ENCODE peak calls at places on chromosomes 3 and 15, in four cellular contexts. One of them, this sample, is unnamed.

GRCh38 chr3:59692117-59692516 is 642.3 kb upstream of the CFAP20DC start:
- DNase-seq in K562: no peak
- DNase-seq in HepG2: no peak
- DNase-seq in WTC11: no peak
- DNase-seq in this sample: no peak

GRCh38 chr15:69908518-69909420 is 188.9 kb downstream of the TLE3 start:
- DNase-seq in K562: no peak
- DNase-seq in HepG2: no peak
- DNase-seq in WTC11: no peak
- DNase-seq in this sample: no peak

GRCh38 chr15:89179966-89180875 is 41.2 kb downstream of the RLBP1 start:
- DNase-seq in K562: no peak
- DNase-seq in HepG2: no peak
- DNase-seq in WTC11: no peak
- DNase-seq in this sample: no peak

GRCh38 chr15:95019907-95020306 is 788.5 kb downstream of the MCTP2 start:
- DNase-seq in K562: no peak
- DNase-seq in HepG2: no peak
- DNase-seq in WTC11: no peak
- DNase-seq in this sample: no peak

GRCh38 chr3:72288955-72289707 is 504.2 kb upstream of the PROK2 start:
- DNase-seq in K562: peak; percentile 28
- DNase-seq in HepG2: no peak
- DNase-seq in WTC11: no peak
- DNase-seq in this sample: no peak

GRCh38 chr3:1082024-1082633 is 10.7 kb upstream of the CNTN6 start:
- DNase-seq in K562: peak; percentile 14
- DNase-seq in HepG2: peak; percentile 1
- DNase-seq in WTC11: no peak
- DNase-seq in this sample: peak; percentile 14

GRCh38 chr3:52032702-52033408 is 23.5 kb downstream of the DUSP7 start:
- DNase-seq in K562: no peak
- DNase-seq in HepG2: no peak
- DNase-seq in WTC11: no peak
- DNase-seq in this sample: no peak

GRCh38 chr15:32824777-32825176 is 107.0 kb downstream of the GREM1 start:
- DNase-seq in K562: no peak
- DNase-seq in HepG2: peak; percentile 28
- DNase-seq in WTC11: no peak
- DNase-seq in this sample: no peak

DNA sequence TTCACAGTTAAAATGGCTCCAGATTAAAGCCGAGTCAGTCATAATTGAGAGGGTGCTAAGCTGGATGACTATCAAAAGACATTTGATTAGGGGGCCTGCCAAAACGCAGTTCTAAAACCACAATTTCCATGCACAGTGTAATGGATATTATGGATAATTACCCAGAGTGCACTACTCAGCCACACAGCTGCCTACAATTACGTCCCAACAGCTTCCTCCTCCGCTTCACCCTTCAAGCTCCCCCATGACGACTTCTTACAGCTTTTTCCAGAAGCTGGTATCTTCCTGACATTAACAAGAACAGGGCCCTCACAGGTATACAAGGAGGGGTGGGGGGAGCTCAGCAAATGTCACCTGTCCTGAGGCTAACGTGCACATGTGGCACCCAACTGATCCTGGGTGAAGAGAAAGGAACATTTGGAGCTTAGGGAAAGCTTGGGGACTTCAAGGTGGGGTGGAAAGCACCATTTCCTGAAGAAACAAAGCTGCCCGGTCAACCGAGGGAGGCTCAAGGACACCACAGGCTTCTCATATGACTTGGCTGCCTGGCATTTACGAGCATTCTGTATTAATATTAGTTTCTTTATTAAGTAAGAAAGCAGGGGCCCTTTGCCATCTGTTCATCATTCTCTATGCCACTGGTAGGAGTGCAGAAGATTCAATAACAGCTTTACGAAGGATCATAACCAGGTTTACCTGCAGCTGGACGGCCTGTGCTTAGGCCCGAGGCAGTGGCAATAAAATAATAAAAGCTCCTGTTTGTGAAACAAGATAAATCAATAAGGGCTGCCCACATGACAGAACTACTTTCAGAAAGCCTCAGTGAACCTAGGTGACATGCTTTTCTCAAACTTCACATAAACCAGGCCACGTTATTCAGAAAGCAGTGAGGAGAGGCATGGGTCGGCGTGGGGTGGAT is 54.1 kb downstream of the ETV5 start:
- DNase-seq in K562: no peak
- DNase-seq in HepG2: no peak
- DNase-seq in WTC11: no peak
- DNase-seq in this sample: no peak
- TF ChIP-seq SP1 in K562: no peak
- TF ChIP-seq SP1 in HepG2: no peak
- TF ChIP-seq SP1 in WTC11: no peak
- TF ChIP-seq SP1 in this sample: no peak

DNA sequence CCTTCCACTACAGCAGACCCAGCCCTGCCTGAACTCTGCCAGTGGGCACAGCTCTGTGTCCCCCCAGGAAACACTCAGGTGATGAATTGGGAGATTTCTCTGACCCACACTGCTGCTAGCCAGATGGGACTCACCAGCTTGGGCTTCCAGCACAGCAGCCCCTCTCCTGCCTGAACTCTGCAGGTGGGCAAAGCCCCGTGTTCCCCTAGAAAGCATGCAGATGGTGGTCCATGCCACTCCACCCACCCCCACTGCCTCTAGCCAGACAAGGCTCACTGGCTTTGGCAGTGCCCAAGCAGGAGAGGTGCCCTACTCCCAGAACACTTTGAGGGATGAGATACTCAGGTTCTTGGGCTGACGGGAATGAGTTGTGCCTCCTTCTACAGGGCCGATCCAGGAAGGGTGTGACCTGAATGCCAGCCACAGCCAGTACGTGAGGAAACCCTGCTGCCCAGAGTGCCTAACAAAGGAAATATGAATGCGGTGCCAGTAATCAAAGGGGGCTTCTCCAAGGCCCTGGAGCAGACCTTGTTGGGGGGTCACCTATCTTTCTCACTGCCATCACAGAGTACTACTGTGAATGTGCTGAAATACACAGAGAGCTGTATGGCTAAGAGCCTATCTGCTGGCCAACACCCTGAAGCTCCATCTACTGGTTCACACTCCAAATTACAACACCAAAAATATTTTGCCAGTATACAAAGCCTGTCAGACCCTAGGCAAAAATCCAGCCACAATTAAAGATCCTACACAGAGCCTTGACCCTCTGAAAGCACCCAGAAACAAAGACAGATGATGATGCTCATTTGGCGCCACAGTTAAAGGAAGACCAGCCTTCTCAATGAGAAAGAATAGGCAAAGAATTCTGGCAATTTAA is 61.9 kb downstream of the BTLA start:
- DNase-seq in K562: no peak
- DNase-seq in HepG2: peak; percentile 9
- DNase-seq in WTC11: no peak
- DNase-seq in this sample: peak; percentile 18
- TF ChIP-seq ELF4 in K562: no peak
- TF ChIP-seq ELF4 in HepG2: no peak
- TF ChIP-seq ELF4 in WTC11: no peak
- TF ChIP-seq ELF4 in this sample: no peak

GRCh38 chr15:101108458-101108775 is 143.4 kb downstream of the CHSY1 start:
- DNase-seq in K562: no peak
- DNase-seq in HepG2: no peak
- DNase-seq in WTC11: no peak
- DNase-seq in this sample: no peak
- TF ChIP-seq SP1 in K562: no peak
- TF ChIP-seq SP1 in HepG2: no peak
- TF ChIP-seq SP1 in WTC11: no peak
- TF ChIP-seq SP1 in this sample: no peak

GRCh38 chr3:148878073-148878472 is 13.0 kb downstream of the CPA3 start:
- DNase-seq in K562: no peak
- DNase-seq in HepG2: no peak
- DNase-seq in WTC11: no peak
- DNase-seq in this sample: no peak

GRCh38 chr3:148873928-148874326 is 8.8 kb downstream of the CPA3 start:
- DNase-seq in K562: no peak
- DNase-seq in HepG2: no peak
- DNase-seq in WTC11: no peak
- DNase-seq in this sample: no peak

GRCh38 chr3:148879256-148879655 is 14.2 kb downstream of the CPA3 start:
- DNase-seq in K562: no peak
- DNase-seq in HepG2: no peak
- DNase-seq in WTC11: no peak
- DNase-seq in this sample: no peak

GRCh38 chr3:148873270-148873927 is 8.3 kb downstream of the CPA3 start:
- DNase-seq in K562: no peak
- DNase-seq in HepG2: peak; percentile 19
- DNase-seq in WTC11: no peak
- DNase-seq in this sample: no peak
- TF ChIP-seq ELF4 in K562: no peak
- TF ChIP-seq ELF4 in HepG2: no peak
- TF ChIP-seq ELF4 in WTC11: no peak
- TF ChIP-seq ELF4 in this sample: no peak

DNA sequence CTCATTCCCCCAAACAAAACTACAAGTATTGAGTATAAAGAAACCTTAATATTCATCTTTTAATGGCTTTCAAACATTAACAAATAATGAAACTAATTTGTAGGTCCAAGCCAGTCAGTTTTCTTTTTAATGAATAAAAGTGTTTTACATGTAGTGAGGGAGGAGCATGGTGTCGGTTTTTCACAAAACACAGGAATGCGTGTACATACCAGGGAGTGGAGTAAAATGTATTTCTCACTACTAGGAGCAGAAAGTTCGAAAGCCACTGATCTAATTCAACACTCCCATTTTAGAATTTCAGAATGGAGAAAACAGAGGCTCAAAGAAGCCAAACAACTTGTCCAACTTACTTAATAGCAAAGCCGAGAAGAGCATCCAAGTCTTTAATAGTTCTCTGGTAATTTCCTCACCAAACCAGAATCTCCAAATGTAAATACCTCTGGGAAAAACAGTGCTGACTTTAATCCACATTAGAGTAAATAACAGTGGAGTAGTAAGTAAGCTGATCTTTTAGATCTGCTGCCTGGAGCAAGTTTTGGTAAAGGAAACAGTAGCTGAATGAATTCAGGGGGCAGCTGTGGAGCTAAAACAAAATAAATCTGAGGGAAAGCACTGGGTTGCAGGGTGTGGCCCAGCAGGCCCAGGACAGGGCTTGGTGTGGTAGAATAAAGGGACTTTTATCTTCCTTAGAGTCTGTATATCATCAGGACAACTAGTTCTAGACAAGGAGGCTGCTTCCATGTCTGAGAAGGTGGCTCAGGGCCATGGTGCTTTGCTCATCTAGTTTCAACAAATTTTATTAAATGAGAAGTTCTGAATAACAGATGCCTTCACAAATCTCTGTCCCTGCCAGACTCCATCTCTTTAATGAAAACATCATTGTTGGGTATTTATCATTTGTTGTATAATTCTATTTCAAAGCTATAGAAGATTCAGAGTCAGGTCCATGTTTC is 7.8 kb downstream of the ANP32A start:
- DNase-seq in K562: no peak
- DNase-seq in HepG2: no peak
- DNase-seq in WTC11: no peak
- DNase-seq in this sample: no peak
- TF ChIP-seq SP1 in K562: no peak
- TF ChIP-seq SP1 in HepG2: no peak
- TF ChIP-seq SP1 in WTC11: no peak
- TF ChIP-seq SP1 in this sample: no peak

DNA sequence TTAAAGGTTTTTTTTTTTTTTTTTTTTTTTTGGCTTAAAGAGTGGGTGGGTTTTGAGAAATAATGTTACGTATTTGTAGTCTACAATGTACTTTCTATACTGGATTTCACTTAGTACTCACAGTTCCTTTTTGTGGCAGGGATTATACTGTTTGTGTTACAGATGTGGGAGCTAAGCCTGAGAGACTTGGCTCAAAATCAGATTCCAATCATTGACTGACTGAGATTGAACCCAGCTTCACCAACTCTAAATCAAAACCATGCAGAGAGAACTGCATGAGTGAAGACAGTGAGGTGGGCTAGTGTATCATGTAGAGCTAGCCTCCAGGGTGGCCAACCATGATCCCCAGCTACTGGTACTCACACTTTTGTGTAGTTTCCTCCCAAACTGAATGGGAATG is 68.0 kb downstream of the TMEM108 start:
- DNase-seq in K562: no peak
- DNase-seq in HepG2: no peak
- DNase-seq in WTC11: no peak
- DNase-seq in this sample: no peak
- TF ChIP-seq ELF4 in K562: no peak
- TF ChIP-seq ELF4 in HepG2: no peak
- TF ChIP-seq ELF4 in WTC11: no peak
- TF ChIP-seq ELF4 in this sample: no peak

DNA sequence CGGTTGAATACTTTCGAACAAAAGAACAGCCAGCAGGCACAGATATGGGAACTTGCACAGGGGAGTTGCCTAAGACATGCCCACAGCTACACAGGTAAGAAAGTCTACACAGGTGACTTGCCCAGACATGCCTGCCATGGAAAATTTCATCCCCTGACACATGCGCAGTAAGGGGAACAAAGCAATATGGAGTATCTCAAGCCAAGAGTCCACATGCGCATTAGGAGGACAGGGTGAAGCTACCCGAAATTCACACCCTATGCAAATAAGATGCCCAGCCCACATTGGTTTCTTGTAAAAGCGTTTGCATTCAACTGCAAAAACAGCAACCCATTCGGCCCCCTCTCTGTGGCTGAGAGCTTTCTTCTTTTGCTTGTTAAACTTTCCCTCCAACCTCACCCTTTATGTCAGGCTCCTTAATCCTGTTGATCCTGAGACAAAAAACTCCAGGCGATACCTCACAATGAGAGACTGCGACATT is 49.2 kb upstream of the TRPM1 start:
- DNase-seq in K562: no peak
- DNase-seq in HepG2: no peak
- DNase-seq in WTC11: no peak
- DNase-seq in this sample: no peak
- TF ChIP-seq SP1 in K562: no peak
- TF ChIP-seq SP1 in HepG2: no peak
- TF ChIP-seq SP1 in WTC11: no peak
- TF ChIP-seq SP1 in this sample: no peak

GRCh38 chr15:79872358-79873017 is 24.3 kb downstream of the MTHFS start:
- DNase-seq in K562: no peak
- DNase-seq in HepG2: no peak
- DNase-seq in WTC11: no peak
- DNase-seq in this sample: no peak
- TF ChIP-seq ELF4 in K562: no peak
- TF ChIP-seq ELF4 in HepG2: no peak
- TF ChIP-seq ELF4 in WTC11: no peak
- TF ChIP-seq ELF4 in this sample: no peak

This sample was measured in HEK293T.